ENCODE peak calls at places on chromosomes 12 and 14, in nine cellular contexts. Q is brain microvascular endothelial cell, B is CD14-positive monocyte, J is endothelial cell, U is fibroblast of pulmonary artery, M is heart right ventricle, P is AG04449, D is WERI-Rb-1, V is foreskin fibroblast. Y is an unnamed sample.

GRCh38 chr12:29744365-29744764 is 39.4 kb downstream of the TMTC1 start:
- DNase-seq in V (peak), D (no peak), P (no peak), Q (no peak), M (no peak), J (no peak), U (peak), B (no peak), Y (no peak)

GRCh38 chr14:66216763-66217162 is 269.4 kb upstream of the CCDC196 start:
- DNase-seq in U (no peak), J (no peak), B (no peak), V (no peak), Q (no peak), M (no peak), P (no peak), D (no peak), Y (no peak)

GRCh38 chr14:90280096-90280495 is 23.7 kb downstream of the PSMC1 start:
- DNase-seq in V (no peak), D (no peak), M (no peak), P (no peak), J (no peak), Q (no peak), U (no peak), B (no peak), Y (no peak)

GRCh38 chr12:99644629-99645028 is 2.9 kb upstream of the GARIN6 start:
- DNase-seq in P (no peak), V (no peak), D (no peak), U (no peak), J (no peak), B (no peak), M (no peak), Q (no peak), Y (no peak)

GRCh38 chr12:131222271-131223139 is 268.8 kb downstream of the ADGRD1 start:
- DNase-seq in P (no peak), D (no peak), M (no peak), J (no peak), Q (no peak), U (no peak), V (no peak), B (no peak), Y (no peak)

GRCh38 chr12:92467886-92468285 is 234.9 kb upstream of the PLEKHG7 start:
- DNase-seq in M (no peak), B (no peak), J (no peak), V (no peak), P (no peak), U (no peak), Q (peak), D (no peak), Y (no peak)

GRCh38 chr12:92036771-92037453 is 108.7 kb downstream of the BTG1 start:
- DNase-seq in J (no peak), D (no peak), V (peak), Q (peak), B (no peak), M (no peak), P (no peak), U (peak), Y (no peak)

GRCh38 chr14:50342211-50343080 is 30.3 kb downstream of the DMAC2L start:
- DNase-seq in Q (peak), M (peak), U (peak), J (peak), V (peak), P (peak), D (peak), B (no peak), Y (peak)

GRCh38 chr12:122651520-122652224 is 51.5 kb downstream of the HCAR2 start:
- DNase-seq in Q (no peak), V (no peak), B (no peak), P (no peak), U (no peak), J (no peak), D (no peak), M (no peak), Y (no peak)

GRCh38 chr12:6775775-6776174 is 3.5 kb downstream of the LAG3 start:
- DNase-seq in J (no peak), B (no peak), P (no peak), M (no peak), D (no peak), Q (no peak), U (no peak), V (no peak), Y (no peak)

GRCh38 chr12:98515368-98516183 is at the start of gene TMPO:
- DNase-seq in J (peak), Q (peak), D (peak), B (peak), M (peak), U (peak), V (peak), P (peak), Y (peak)

GRCh38 chr12:116160196-116160595 is 117.3 kb downstream of the MED13L start:
- DNase-seq in J (no peak), M (no peak), V (no peak), D (no peak), B (no peak), P (no peak), Q (no peak), U (no peak), Y (peak)

GRCh38 chr14:33568935-33569579 is 381.8 kb downstream of the EGLN3 start:
- DNase-seq in J (no peak), D (no peak), M (no peak), Q (peak), U (peak), V (no peak), P (no peak), B (no peak), Y (peak)

GRCh38 chr12:75981773-75982564 is 49.6 kb downstream of the PHLDA1 start:
- DNase-seq in B (no peak), U (peak), M (no peak), D (peak), J (no peak), V (no peak), Q (peak), P (no peak), Y (no peak)

GRCh38 chr12:76611533-76611932 is 52.0 kb upstream of the OSBPL8 start:
- DNase-seq in J (no peak), M (no peak), Q (peak), U (peak), D (no peak), V (peak), B (no peak), P (peak), Y (peak)

GRCh38 chr12:131862084-131862441 is 32.4 kb upstream of the ULK1 start:
- DNase-seq in J (no peak), D (no peak), Q (no peak), M (no peak), U (no peak), V (no peak), P (no peak), B (no peak), Y (no peak)

GRCh38 chr14:64680013-64680674 is 24.1 kb upstream of the PLEKHG3 start:
- DNase-seq in B (no peak), D (no peak), U (no peak), Q (no peak), J (no peak), P (no peak), M (no peak), V (no peak), Y (no peak)

GRCh38 chr12:22588817-22589216 is 36.2 kb upstream of the ETNK1 start:
- DNase-seq in M (no peak), D (no peak), P (no peak), Q (no peak), V (no peak), J (no peak), U (no peak), B (no peak), Y (no peak)

GRCh38 chr12:31813305-31813704 is 84.5 kb upstream of the AMN1 start:
- DNase-seq in D (no peak), Q (no peak), P (no peak), V (no peak), B (no peak), J (no peak), M (no peak), U (peak), Y (no peak)

GRCh38 chr12:14884458-14884878 is 1.2 kb downstream of the MGP start:
- DNase-seq in M (peak), Q (peak), P (peak), U (peak), J (no peak), D (peak), V (peak), B (peak), Y (peak)

GRCh38 chr12:104985206-104985605 is 910 bp upstream of the NOPCHAP1 start:
- DNase-seq in B (no peak), J (no peak), Q (no peak), P (no peak), V (no peak), D (no peak), U (no peak), M (no peak), Y (no peak)

GRCh38 chr12:124762384-124762783 is 101.3 kb downstream of the SCARB1 start:
- DNase-seq in U (no peak), V (no peak), P (no peak), J (no peak), D (no peak), M (no peak), B (no peak), Q (no peak), Y (no peak)

GRCh38 chr14:70212752-70213151 is 24.0 kb upstream of the SLC8A3 start:
- DNase-seq in D (no peak), B (no peak), M (no peak), Q (no peak), P (no peak), J (no peak), V (no peak), U (no peak), Y (no peak)

GRCh38 chr14:21087294-21088091 is 11.0 kb downstream of the ZNF219 start:
- DNase-seq in P (peak), Q (peak), D (no peak), M (no peak), B (peak), V (peak), J (peak), U (peak), Y (peak)

GRCh38 chr14:46250113-46250703 is 401.4 kb downstream of the RPL10L start:
- DNase-seq in D (no peak), M (no peak), B (no peak), J (peak), P (no peak), V (peak), Q (peak), U (peak), Y (no peak)

GRCh38 chr12:85575115-85576096 is 260.8 kb downstream of the RASSF9 start:
- DNase-seq in B (no peak), Q (peak), V (peak), D (peak), P (no peak), U (peak), J (peak), M (no peak), Y (peak)

GRCh38 chr14:88962356-88962755 is 137.9 kb downstream of the TTC8 start:
- DNase-seq in B (no peak), V (no peak), M (no peak), Q (no peak), U (no peak), J (no peak), D (peak), P (no peak), Y (no peak)

GRCh38 chr12:108146035-108146893 is 17.2 kb downstream of the WSCD2 start:
- DNase-seq in M (no peak), D (no peak), P (no peak), Q (no peak), V (no peak), B (no peak), J (no peak), U (no peak), Y (no peak)

GRCh38 chr12:49515266-49515665 is 23.6 kb upstream of the KCNH3 start:
- DNase-seq in D (no peak), U (peak), B (no peak), V (peak), Q (peak), M (no peak), J (no peak), P (no peak), Y (peak)

GRCh38 chr12:109612975-109613502 is 39.4 kb downstream of the MVK start:
- DNase-seq in J (no peak), V (no peak), B (no peak), M (no peak), Q (peak), D (no peak), U (peak), P (no peak), Y (peak)
- TF ChIP-seq CTCF in J (peak), V (peak), B (no peak), M (peak), Q (peak), D (peak), U (peak), P (peak), Y (peak)

GRCh38 chr12:68001486-68002466 is 12.5 kb downstream of the IFNG-AS1 start:
- DNase-seq in Q (no peak), D (no peak), B (no peak), M (no peak), P (no peak), V (no peak), U (peak), J (no peak), Y (no peak)
- TF ChIP-seq CTCF in Q (peak), D (peak), B (no peak), M (no peak), P (peak), V (peak), U (peak), J (peak), Y (peak)

GRCh38 chr12:20370841-20371240 is 2.5 kb downstream of the PDE3A start:
- DNase-seq in V (no peak), J (no peak), D (no peak), B (no peak), U (no peak), Q (no peak), M (no peak), P (no peak), Y (no peak)

GRCh38 chr12:20367731-20368652 is at the start of gene PDE3A:
- DNase-seq in Q (peak), P (no peak), J (peak), D (peak), M (peak), U (peak), V (peak), B (no peak), Y (peak)

GRCh38 chr12:20368653-20369163 is 371 bp downstream of the PDE3A start:
- DNase-seq in J (peak), M (peak), D (peak), B (no peak), V (peak), P (no peak), Q (peak), U (peak), Y (no peak)

GRCh38 chr12:20370001-20370381 is 1.7 kb downstream of the PDE3A start:
- DNase-seq in Q (peak), B (no peak), P (no peak), M (no peak), V (no peak), J (peak), D (peak), U (peak), Y (no peak)

DNA sequence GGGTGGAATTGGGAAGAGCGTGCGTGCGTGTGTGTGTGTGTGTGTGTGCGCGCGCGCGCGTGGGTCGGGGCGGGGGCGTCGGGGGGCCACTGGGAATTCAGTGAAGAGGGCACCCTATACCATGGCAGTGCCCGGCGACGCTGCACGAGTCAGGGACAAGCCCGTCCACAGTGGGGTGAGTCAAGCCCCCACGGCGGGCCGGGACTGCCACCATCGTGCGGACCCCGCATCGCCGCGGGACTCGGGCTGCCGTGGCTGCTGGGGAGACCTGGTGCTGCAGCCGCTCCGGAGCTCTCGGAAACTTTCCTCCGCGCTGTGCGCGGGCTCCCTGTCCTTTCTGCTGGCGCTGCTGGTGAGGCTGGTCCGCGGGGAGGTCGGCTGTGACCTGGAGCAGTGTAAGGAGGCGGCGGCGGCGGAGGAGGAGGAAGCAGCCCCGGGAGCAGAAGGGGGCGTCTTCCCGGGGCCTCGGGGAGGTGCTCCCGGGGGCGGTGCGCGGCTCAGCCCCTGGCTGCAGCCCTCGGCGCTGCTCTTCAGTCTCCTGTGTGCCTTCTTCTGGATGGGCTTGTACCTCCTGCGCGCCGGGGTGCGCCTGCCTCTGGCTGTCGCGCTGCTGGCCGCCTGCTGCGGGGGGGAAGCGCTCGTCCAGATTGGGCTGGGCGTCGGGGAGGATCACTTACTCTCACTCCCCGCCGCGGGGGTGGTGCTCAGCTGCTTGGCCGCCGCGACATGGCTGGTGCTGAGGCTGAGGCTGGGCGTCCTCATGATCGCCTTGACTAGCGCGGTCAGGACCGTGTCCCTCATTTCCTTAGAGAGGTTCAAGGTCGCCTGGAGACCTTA is 1.0 kb downstream of the PDE3A start:
- DNase-seq in J (peak), U (peak), P (no peak), V (peak), B (peak), M (peak), Q (peak), D (peak), Y (no peak)
- TF ChIP-seq CTCF in J (no peak), U (peak), P (peak), V (no peak), B (no peak), M (peak), Q (peak), D (no peak), Y (no peak)

GRCh38 chr12:24280085-24280842 is 330.8 kb upstream of the SOX5 start:
- DNase-seq in M (no peak), B (no peak), Q (no peak), V (no peak), P (no peak), D (no peak), U (no peak), J (no peak), Y (no peak)

DNA sequence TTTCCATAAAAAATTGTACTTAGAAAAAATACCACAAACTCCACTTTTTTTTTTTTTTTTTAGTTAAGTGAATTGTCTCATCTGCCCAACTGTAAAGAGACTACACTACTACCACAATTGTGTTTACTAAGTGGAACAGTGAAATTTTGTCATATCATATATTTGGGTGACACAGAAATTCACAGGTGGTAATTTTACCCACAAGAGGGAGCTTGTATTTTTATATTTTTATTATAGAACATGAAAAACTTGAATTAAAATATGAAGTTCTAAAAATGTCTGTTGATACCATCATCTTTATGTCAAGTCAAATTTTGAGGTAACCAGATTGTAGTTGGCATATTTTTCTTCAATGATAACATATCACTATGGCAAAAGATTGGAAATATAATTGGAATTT is 329.4 kb upstream of the SOX5 start:
- DNase-seq in D (no peak), B (no peak), V (no peak), Q (no peak), U (no peak), P (no peak), M (no peak), J (no peak), Y (no peak)
- TF ChIP-seq CTCF in D (no peak), B (no peak), V (no peak), Q (no peak), U (no peak), P (no peak), M (no peak), J (no peak), Y (peak)

DNA sequence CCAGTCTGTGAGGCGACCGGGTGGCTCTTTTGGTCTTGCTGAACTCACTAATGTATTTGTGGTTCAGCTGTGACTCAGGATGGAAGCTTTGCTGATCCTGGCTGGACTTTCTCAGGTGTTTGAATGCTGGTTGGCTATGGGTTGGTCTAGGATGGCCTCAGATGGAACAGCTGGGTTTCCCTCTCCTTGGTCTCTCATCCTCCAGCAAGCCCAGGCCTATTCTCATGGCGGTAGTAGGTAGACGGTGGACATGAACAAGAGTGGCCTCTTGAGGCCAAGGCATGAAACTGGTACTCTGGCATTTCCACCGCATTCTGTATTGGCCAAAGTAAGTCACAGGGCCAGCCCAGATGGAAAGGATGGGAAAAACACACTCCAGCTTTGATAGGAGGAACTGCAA is 11.8 kb upstream of the POLR3B start:
- DNase-seq in V (peak), P (no peak), B (no peak), U (peak), M (no peak), J (peak), Q (peak), D (peak), Y (peak)
- TF ChIP-seq CTCF in V (peak), P (peak), B (peak), U (peak), M (peak), J (peak), Q (peak), D (peak), Y (peak)

GRCh38 chr12:113361574-113362370 is 3.4 kb downstream of the PLBD2 start:
- DNase-seq in J (no peak), D (no peak), B (no peak), P (no peak), V (no peak), Q (no peak), U (no peak), M (no peak), Y (no peak)
- TF ChIP-seq CTCF in J (no peak), D (no peak), B (no peak), P (no peak), V (no peak), Q (no peak), U (no peak), M (no peak), Y (no peak)

DNA sequence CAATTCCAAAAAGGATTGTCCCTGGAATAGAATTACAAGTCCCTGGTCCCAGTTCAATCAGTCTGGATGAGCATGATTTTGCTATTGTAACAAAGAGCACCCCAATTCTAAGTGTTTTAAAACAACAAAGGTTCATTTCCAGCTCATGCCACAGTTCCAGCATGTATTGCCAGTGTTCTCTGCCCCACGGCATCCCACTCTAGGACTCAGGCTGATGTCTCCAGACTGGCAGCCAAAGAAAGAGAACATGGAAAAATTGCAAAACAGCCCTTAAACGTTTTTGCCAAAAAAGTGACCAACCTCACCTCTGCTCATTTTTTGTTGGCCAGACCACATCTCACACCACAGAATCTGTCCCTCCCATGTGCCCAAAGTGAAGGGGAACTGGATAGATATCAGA is 116.0 kb upstream of the PLXNC1 start:
- DNase-seq in V (no peak), U (no peak), J (no peak), D (no peak), M (no peak), P (no peak), Q (no peak), B (no peak), Y (no peak)
- TF ChIP-seq CTCF in V (no peak), U (no peak), J (no peak), D (no peak), M (no peak), P (no peak), Q (no peak), B (no peak), Y (no peak)